ENCODE peak calls at places on chromosome 7, in four cellular contexts. O, I, H and L are unnamed samples.

GRCh38 chr7:5179756-5180155 is 10.3 kb upstream of the WIPI2 start:
- DNase-seq in O (no peak), I (no peak), H (no peak), L (no peak)

GRCh38 chr7:164882-165660 is 27.3 kb upstream of the FAM20C start:
- DNase-seq in O (no peak), I (no peak), H (no peak), L (no peak)

GRCh38 chr7:132836746-132837145 is 245.1 kb downstream of the CHCHD3 start:
- DNase-seq in O (peak), I (no peak), H (no peak), L (peak)

GRCh38 chr7:45180084-45180986 is 22.7 kb downstream of the RAMP3 start:
- DNase-seq in O (no peak), I (no peak), H (no peak), L (no peak)

GRCh38 chr7:1642291-1642728 is 27.8 kb upstream of the ELFN1 start:
- DNase-seq in O (no peak), I (no peak), H (no peak), L (no peak)

GRCh38 chr7:77330169-77330882 is 85.8 kb downstream of the GSAP start:
- DNase-seq in O (no peak), I (no peak), H (no peak), L (peak)

GRCh38 chr7:104252409-104253134 is 44.8 kb upstream of the ORC5 start:
- DNase-seq in O (no peak), I (no peak), H (no peak), L (no peak)

GRCh38 chr7:107659666-107660065 is 962 bp upstream of the SLC26A4 start:
- DNase-seq in O (peak), I (peak), H (peak), L (peak)

GRCh38 chr7:130893441-130893894 is 159.5 kb upstream of the KLF14 start:
- DNase-seq in O (peak), I (no peak), H (no peak), L (peak)

GRCh38 chr7:23691320-23691719 is 11.3 kb downstream of the FAM221A start:
- DNase-seq in O (peak), I (no peak), H (peak), L (no peak)

GRCh38 chr7:36284470-36284869 is 105.2 kb upstream of the ANLN start:
- DNase-seq in O (no peak), I (no peak), H (no peak), L (no peak)

GRCh38 chr7:16174253-16174652 is 247.1 kb downstream of the CRPPA start:
- DNase-seq in O (no peak), I (no peak), H (no peak), L (no peak)

GRCh38 chr7:46713868-46714596 is 793.0 kb upstream of the IGFBP3 start:
- DNase-seq in O (no peak), I (no peak), H (no peak), L (peak)

GRCh38 chr7:94239661-94240234 is 154.9 kb upstream of the COL1A2 start:
- DNase-seq in O (no peak), I (no peak), H (no peak), L (no peak)

GRCh38 chr7:48875300-48875916 is 48.9 kb upstream of the CDC14C start:
- DNase-seq in O (peak), I (no peak), H (no peak), L (peak)

DNA sequence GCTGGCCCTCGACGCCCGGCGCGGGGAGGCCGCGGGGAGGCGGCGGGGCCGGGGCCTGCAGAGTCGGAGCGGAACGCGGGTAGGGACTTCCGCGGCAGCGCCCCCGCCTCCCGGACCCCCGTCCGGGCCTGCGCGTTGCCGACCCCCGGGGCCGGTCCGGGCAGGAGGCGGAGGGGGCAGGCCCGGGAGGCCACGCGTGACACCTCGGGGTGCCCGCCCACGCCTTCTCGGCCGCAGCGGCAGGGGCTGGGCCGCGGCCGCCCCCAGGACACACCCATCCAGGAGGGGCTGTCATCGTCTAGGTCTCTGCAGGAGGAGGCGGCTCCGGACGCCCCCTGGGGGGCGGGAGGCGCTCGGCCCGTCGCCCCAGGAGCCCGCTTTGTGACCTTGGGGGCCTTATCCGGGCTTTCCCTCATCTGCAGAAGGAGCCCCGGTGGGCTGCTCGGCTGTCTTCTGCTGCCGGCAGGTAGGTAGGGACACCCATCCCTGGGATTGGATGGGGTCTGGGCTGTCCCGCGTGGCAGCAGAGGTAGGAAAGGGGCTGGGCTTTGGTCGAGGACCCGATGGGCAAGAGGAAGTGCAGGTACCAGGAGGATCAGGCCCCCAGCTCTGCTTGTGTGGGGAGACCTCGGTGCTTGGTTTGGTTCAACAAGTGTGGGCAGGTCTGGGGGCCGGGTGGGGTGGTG is 569 bp downstream of the ZNF316 start:
- DNase-seq in O (peak), I (no peak), H (no peak), L (peak)
- TF ChIP-seq CTCF in O (peak), I (peak), H (peak), L (peak)

GRCh38 chr7:101899616-101900015 is 82.2 kb downstream of the CUX1 start:
- DNase-seq in O (no peak), I (no peak), H (no peak), L (no peak)

GRCh38 chr7:101898019-101898575 is 80.7 kb downstream of the CUX1 start:
- DNase-seq in O (no peak), I (no peak), H (no peak), L (no peak)

GRCh38 chr7:101902680-101903504 is 85.5 kb downstream of the CUX1 start:
- DNase-seq in O (no peak), I (no peak), H (no peak), L (peak)

GRCh38 chr7:101901661-101902491 is 84.5 kb downstream of the CUX1 start:
- DNase-seq in O (peak), I (no peak), H (no peak), L (peak)

GRCh38 chr7:101900103-101900502 is 82.7 kb downstream of the CUX1 start:
- DNase-seq in O (no peak), I (no peak), H (no peak), L (no peak)
- H3K4me3 ChIP-seq in O (peak), I (peak), H (no peak), L (peak)

GRCh38 chr7:106176414-106177294 is 64.5 kb upstream of the SYPL1 start:
- DNase-seq in O (peak), I (peak), H (no peak), L (peak)
- TF ChIP-seq CTCF in O (peak), I (peak), H (peak), L (peak)

GRCh38 chr7:50303894-50304157 is 690 bp upstream of the IKZF1 start:
- DNase-seq in O (no peak), I (no peak), H (no peak), L (no peak)
- H3K4me3 ChIP-seq in O (no peak), I (no peak), H (no peak), L (no peak)

DNA sequence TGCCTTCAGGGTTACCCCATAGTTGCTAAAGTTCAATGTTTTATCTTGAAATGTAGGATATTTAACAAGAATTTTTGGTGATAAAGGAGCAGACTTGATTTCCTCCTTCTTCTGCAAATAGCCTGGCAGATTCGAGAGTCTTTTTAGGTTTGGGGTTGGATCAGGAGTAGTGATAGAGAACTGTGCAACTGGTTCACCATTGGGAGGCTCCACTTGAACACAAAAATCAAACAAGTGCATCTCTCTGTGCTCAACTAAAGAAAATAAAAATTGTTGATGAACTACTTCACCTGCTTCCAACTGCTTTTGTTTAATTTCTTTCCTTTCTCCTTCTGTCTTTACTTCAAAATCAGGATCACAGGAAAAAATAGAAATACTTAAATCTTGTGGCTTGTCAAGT is 58.5 kb downstream of the MACC1 start:
- DNase-seq in O (peak), I (no peak), H (no peak), L (peak)
- TF ChIP-seq CTCF in O (peak), I (peak), H (no peak), L (peak)